ENCODE peak calls at places on chromosomes 4 and X, in four cellular contexts. L is sigmoid colon, G is uterus, X is PC-3. B is an unnamed sample.

GRCh38 chr4:140109626-140110213 is 44.3 kb downstream of the MAML3 start:
- DNase-seq in L (no peak), X (no peak), G (no peak), B (no peak)

GRCh38 chr4:181030961-181031360 is 1212.2 kb upstream of the TENM3 start:
- DNase-seq in G (no peak), X (peak), L (no peak), B (no peak)

GRCh38 chrX:130120321-130120731 is 10.0 kb upstream of the ELF4 start:
- DNase-seq in G (no peak), L (no peak), X (no peak), B (no peak)

GRCh38 chr4:3318561-3319021 is 25.8 kb downstream of the RGS12 start:
- DNase-seq in L (peak), G (no peak), X (no peak), B (no peak)

GRCh38 chr4:141046255-141046654 is 87.0 kb downstream of the RNF150 start:
- DNase-seq in L (peak), G (peak), X (peak), B (no peak)

GRCh38 chr4:112296949-112297483 is at the start of gene ALPK1:
- DNase-seq in G (peak), L (no peak), X (peak), B (no peak)

GRCh38 chr4:97349468-97350186 is 793.6 kb downstream of the STPG2 start:
- DNase-seq in G (no peak), X (no peak), L (no peak), B (no peak)

GRCh38 chrX:134377537-134377936 is 82.4 kb upstream of the HPRT1 start:
- DNase-seq in G (no peak), L (no peak), X (peak), B (no peak)

GRCh38 chrX:135112096-135112729 is 8.1 kb downstream of the ETDB start:
- DNase-seq in X (peak), G (no peak), L (no peak), B (no peak)

GRCh38 chr4:13705521-13706035 is 78.1 kb upstream of the BOD1L1 start:
- DNase-seq in X (peak), G (peak), L (no peak), B (no peak)

GRCh38 chr4:140726776-140727500 is 29.2 kb downstream of the TBC1D9 start:
- DNase-seq in G (no peak), L (no peak), X (peak), B (no peak)

GRCh38 chr4:17812801-17813200 is 2.0 kb downstream of the NCAPG start:
- DNase-seq in L (no peak), X (no peak), G (no peak), B (no peak)

GRCh38 chr4:5773271-5773555 is 62.2 kb downstream of the EVC start:
- DNase-seq in X (no peak), L (peak), G (no peak), B (no peak)

GRCh38 chr4:79723507-79723906 is 315.5 kb upstream of the GK2 start:
- DNase-seq in G (no peak), L (no peak), X (no peak), B (no peak)

GRCh38 chrX:149312936-149313432 is 192.1 kb downstream of the IDS start:
- DNase-seq in X (no peak), G (no peak), L (no peak), B (no peak)

GRCh38 chrX:386768-387575 is at the start of gene PPP2R3B:
- DNase-seq in X (peak), G (peak), L (peak), B (peak)

GRCh38 chr4:42594880-42595279 is 62.0 kb downstream of the ATP8A1 start:
- DNase-seq in X (no peak), L (no peak), G (no peak), B (no peak)

GRCh38 chrX:12975999-12976558 is 1.2 kb downstream of the TMSB4X start:
- DNase-seq in X (peak), L (no peak), G (peak), B (no peak)

GRCh38 chrX:87679849-87680248 is 162.2 kb downstream of the KLHL4 start:
- DNase-seq in G (no peak), L (no peak), X (no peak), B (no peak)
- H3K27ac ChIP-seq in G (no peak), L (no peak), X (no peak), B (no peak)

GRCh38 chr4:178086324-178086723 is 644.1 kb upstream of the AGA start:
- DNase-seq in G (no peak), X (peak), L (no peak), B (no peak)
- TF ChIP-seq CTCF in G (no peak), X (peak), L (no peak), B (no peak)

DNA sequence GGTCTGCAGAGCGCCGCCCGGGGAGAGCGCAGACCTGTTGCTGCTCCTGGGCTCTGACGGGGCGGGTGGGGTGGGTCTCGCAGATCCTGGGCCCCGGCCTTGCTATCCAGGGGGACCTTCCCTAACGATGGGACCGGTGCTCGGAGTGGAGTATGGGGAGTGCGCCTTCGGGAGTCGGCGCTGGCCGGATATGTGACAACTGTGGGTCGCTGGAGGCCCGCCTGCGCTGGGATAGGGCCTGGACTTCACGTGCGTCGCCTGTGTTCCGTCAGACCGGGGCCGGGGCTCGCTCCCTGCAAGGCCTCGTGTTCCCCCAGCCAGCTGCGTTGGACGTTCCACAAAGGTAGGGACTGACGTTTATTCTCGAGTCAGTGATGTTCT is 1.2 kb downstream of the TBL1X start:
- DNase-seq in L (peak), X (peak), G (peak), B (no peak)
- H3K27ac ChIP-seq in L (peak), X (peak), G (peak), B (no peak)

DNA sequence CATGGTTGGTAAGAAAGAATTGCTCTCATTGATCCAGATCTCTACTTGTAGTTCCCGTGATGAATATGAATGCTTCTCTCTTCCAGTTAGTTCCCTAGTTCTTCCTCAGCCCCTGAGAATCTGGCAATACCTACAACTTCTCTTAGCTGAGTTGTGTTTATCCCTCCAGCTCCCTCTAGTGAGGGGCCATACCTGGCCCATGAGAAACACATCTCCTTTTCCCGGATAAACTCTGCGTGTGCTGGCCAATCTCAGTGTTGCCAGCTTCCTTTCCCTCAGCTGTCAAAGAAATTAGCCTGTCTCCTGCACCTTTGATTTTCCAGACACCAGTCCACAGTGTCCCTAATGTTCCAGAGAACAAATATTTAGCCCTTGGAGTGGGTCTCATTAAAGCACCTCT is 5.7 kb downstream of the CBLL2 start:
- DNase-seq in X (peak), G (no peak), L (no peak), B (no peak)
- TF ChIP-seq CTCF in X (peak), G (no peak), L (no peak), B (no peak)

GRCh38 chr4:10120943-10121567 is 4.5 kb upstream of the WDR1 start:
- DNase-seq in L (no peak), X (no peak), G (no peak), B (no peak)

GRCh38 chr4:10117424-10118354 is 1.1 kb upstream of the WDR1 start:
- DNase-seq in L (peak), G (peak), X (no peak), B (no peak)

GRCh38 chr4:10119773-10120172 is 3.2 kb upstream of the WDR1 start:
- DNase-seq in L (no peak), X (no peak), G (no peak), B (no peak)

GRCh38 chr4:10118355-10119004 is 1.9 kb upstream of the WDR1 start:
- DNase-seq in X (no peak), G (no peak), L (no peak), B (no peak)

GRCh38 chr4:10119263-10119662 is 2.7 kb upstream of the WDR1 start:
- DNase-seq in G (no peak), L (no peak), X (no peak), B (no peak)
- H3K27ac ChIP-seq in G (no peak), L (peak), X (no peak), B (no peak)

GRCh38 chrX:39504850-39505259 is 592.9 kb downstream of the BCOR start:
- DNase-seq in X (no peak), L (no peak), G (no peak), B (no peak)

GRCh38 chrX:39507034-39507433 is 590.7 kb downstream of the BCOR start:
- DNase-seq in L (no peak), G (no peak), X (no peak), B (no peak)

GRCh38 chrX:39507617-39508299 is 590.0 kb downstream of the BCOR start:
- DNase-seq in L (no peak), X (no peak), G (no peak), B (no peak)

GRCh38 chrX:39504227-39504626 is 593.5 kb downstream of the BCOR start:
- DNase-seq in X (no peak), G (no peak), L (no peak), B (no peak)

DNA sequence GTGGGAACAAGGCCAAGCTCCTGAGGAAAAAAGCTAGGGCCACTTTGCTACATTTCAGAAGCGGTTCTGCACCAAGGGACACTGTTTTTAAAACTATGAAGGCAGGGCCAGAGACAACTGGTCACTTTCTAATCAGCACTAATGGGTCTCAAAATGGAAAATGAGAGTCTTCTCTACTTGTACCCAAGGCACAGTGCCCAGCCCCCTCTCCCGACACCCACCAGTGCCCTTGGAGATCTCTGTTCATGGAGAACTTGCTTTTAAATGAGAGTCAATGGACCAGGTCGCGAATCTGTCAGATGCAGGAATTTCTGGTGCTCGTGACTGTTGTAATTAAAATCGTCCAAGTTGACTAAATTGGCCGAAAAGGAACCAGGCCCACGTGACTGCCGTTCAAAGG is 591.6 kb downstream of the BCOR start:
- DNase-seq in G (no peak), X (no peak), L (no peak), B (no peak)
- TF ChIP-seq CTCF in G (no peak), X (no peak), L (no peak), B (no peak)

B was measured in thoracic aorta.